ENCODE peak calls at places on chromosomes 6 and 20, in five cellular contexts. E is colonic mucosa, Q is cardiac fibroblast, G is AG09319, O is AG04449. Z is an unnamed sample.

GRCh38 chr6:139732451-139732850 is 358.0 kb upstream of the CITED2 start:
- DNase-seq in E (peak), Q (peak), G (no peak), O (no peak), Z (no peak)

GRCh38 chr6:2695464-2696095 is 55.1 kb downstream of the MYLK4 start:
- DNase-seq in E (no peak), Q (peak), G (no peak), O (no peak), Z (no peak)

GRCh38 chr20:38874460-38875169 is 51.6 kb upstream of the FAM83D start:
- DNase-seq in E (peak), Q (no peak), G (no peak), O (no peak), Z (no peak)

GRCh38 chr20:49699200-49699992 is 14.3 kb downstream of the B4GALT5 start:
- DNase-seq in E (no peak), Q (peak), G (no peak), O (no peak), Z (no peak)

GRCh38 chr6:108557494-108558371 is 3.0 kb upstream of the FOXO3 start:
- DNase-seq in E (peak), Q (peak), G (no peak), O (no peak), Z (peak)

GRCh38 chr6:91436448-91436847 is 849.6 kb upstream of the MAP3K7 start:
- DNase-seq in E (no peak), Q (no peak), G (no peak), O (no peak), Z (no peak)

GRCh38 chr20:34637245-34638185 is 39.4 kb downstream of the PIGU start:
- DNase-seq in E (no peak), Q (peak), G (peak), O (peak), Z (no peak)

GRCh38 chr6:40476673-40477072 is 110.5 kb downstream of the LRFN2 start:
- DNase-seq in E (no peak), Q (no peak), G (no peak), O (no peak), Z (no peak)

GRCh38 chr6:39700362-39700761 is 24.8 kb downstream of the KIF6 start:
- DNase-seq in E (no peak), Q (no peak), G (no peak), O (no peak), Z (no peak)

GRCh38 chr6:137909533-137909932 is 42.5 kb downstream of the TNFAIP3 start:
- DNase-seq in E (no peak), Q (no peak), G (no peak), O (no peak), Z (no peak)

GRCh38 chr6:140572867-140573266 is 1198.4 kb upstream of the CITED2 start:
- DNase-seq in E (no peak), Q (no peak), G (no peak), O (no peak), Z (no peak)

GRCh38 chr6:144758602-144759001 is 473.5 kb downstream of the UTRN start:
- DNase-seq in E (no peak), Q (peak), G (no peak), O (no peak), Z (no peak)

GRCh38 chr20:60470366-60470765 is 512.1 kb downstream of the CDH26 start:
- DNase-seq in E (no peak), Q (no peak), G (no peak), O (no peak), Z (no peak)

GRCh38 chr6:22325481-22325880 is 28.6 kb upstream of the PRL start:
- DNase-seq in E (no peak), Q (no peak), G (no peak), O (no peak), Z (no peak)

GRCh38 chr6:143962644-143962929 is 45.5 kb downstream of the PLAGL1 start:
- DNase-seq in E (no peak), Q (peak), G (peak), O (peak), Z (no peak)

GRCh38 chr6:21354805-21355238 is 238.7 kb upstream of the SOX4 start:
- DNase-seq in E (peak), Q (no peak), G (no peak), O (no peak), Z (no peak)

GRCh38 chr6:31272431-31272830 is 539 bp upstream of the HLA-C start:
- DNase-seq in E (peak), Q (peak), G (no peak), O (no peak), Z (no peak)

GRCh38 chr20:45998761-45999160 is 9.9 kb upstream of the MMP9 start:
- DNase-seq in E (no peak), Q (no peak), G (no peak), O (no peak), Z (no peak)

GRCh38 chr6:156061465-156061864 is 605.8 kb upstream of the NOX3 start:
- DNase-seq in E (no peak), Q (no peak), G (no peak), O (no peak), Z (no peak)

GRCh38 chr20:32110173-32110704 is 725 bp downstream of the TM9SF4 start:
- DNase-seq in E (peak), Q (no peak), G (no peak), O (no peak), Z (no peak)

GRCh38 chr6:106525885-106526280 is 103.4 kb downstream of the RTN4IP1 start:
- DNase-seq in E (no peak), Q (no peak), G (no peak), O (no peak), Z (no peak)

GRCh38 chr6:38248500-38249234 is 391.1 kb downstream of the BTBD9 start:
- DNase-seq in E (no peak), Q (peak), G (no peak), O (no peak), Z (no peak)

GRCh38 chr6:99151634-99152344 is 197.7 kb downstream of the FAXC start:
- DNase-seq in E (peak), Q (peak), G (no peak), O (no peak), Z (no peak)

GRCh38 chr6:84871925-84872324 is 107.5 kb upstream of the TBX18 start:
- DNase-seq in E (no peak), Q (peak), G (no peak), O (no peak), Z (no peak)

GRCh38 chr6:89024456-89024855 is 56.1 kb upstream of the PNRC1 start:
- DNase-seq in E (no peak), Q (no peak), G (no peak), O (no peak), Z (no peak)

GRCh38 chr20:63873477-63873971 is 8.5 kb downstream of the TPD52L2 start:
- DNase-seq in E (no peak), Q (peak), G (no peak), O (no peak), Z (no peak)

GRCh38 chr6:14903176-14904088 is 342.4 kb upstream of the JARID2 start:
- DNase-seq in E (no peak), Q (no peak), G (no peak), O (no peak), Z (no peak)

GRCh38 chr20:15867017-15867416 is 706.2 kb downstream of the KIF16B start:
- DNase-seq in E (no peak), Q (no peak), G (no peak), O (no peak), Z (no peak)

GRCh38 chr6:144266091-144266649 is 19.0 kb upstream of the UTRN start:
- DNase-seq in E (peak), Q (peak), G (peak), O (no peak), Z (no peak)

GRCh38 chr6:145895802-145896201 is 68.4 kb downstream of the SHPRH start:
- DNase-seq in E (no peak), Q (peak), G (no peak), O (no peak), Z (no peak)

GRCh38 chr6:56526860-56527544 is 115.7 kb downstream of the DST start:
- DNase-seq in E (no peak), Q (no peak), G (no peak), O (no peak), Z (no peak)

DNA sequence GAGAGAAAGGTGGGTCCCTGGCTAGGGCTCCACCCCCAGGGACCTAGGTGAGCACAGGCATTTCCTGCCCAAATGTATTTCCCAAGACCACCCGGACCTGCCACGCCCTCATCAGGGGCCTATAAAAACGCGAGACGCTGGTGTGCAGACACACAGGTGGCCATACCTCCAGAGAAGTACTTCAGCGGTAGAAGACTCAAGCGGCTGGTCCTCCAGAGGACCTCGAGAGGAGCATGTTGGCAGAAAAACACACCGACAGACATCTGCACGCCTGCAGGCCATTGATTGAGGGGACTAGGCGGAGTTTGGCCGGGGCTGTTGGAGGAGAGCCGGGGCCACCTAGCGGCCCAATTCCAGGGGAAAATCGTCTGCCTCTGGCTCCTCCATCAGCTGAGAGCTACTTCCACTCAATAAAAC is 695.8 kb upstream of the MMS22L start:
- DNase-seq in E (no peak), Q (no peak), G (no peak), O (no peak), Z (no peak)
- TF ChIP-seq CTCF in E (no peak), Q (no peak), G (no peak), O (no peak), Z (peak)

DNA sequence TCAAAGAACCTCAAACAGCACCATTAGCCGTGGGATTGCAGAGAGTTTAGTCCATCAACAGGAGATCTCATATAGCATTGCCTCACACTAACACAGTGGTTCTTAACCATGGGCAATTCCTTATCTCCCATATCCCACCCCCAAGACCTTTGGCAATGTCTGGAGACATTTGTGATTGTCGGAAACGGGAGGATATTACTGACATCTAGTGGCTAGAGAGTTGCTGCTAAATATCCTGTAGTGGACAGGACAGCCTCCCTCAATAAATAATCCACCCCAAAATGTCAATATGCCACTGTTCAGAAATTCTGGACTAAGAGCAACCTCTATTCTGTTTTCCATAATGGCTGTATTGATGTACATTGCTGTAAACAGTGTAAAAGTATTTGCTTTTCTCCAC is 210.1 kb upstream of the CCN2 start:
- DNase-seq in E (no peak), Q (peak), G (peak), O (no peak), Z (no peak)
- TF ChIP-seq CTCF in E (peak), Q (peak), G (peak), O (peak), Z (peak)

DNA sequence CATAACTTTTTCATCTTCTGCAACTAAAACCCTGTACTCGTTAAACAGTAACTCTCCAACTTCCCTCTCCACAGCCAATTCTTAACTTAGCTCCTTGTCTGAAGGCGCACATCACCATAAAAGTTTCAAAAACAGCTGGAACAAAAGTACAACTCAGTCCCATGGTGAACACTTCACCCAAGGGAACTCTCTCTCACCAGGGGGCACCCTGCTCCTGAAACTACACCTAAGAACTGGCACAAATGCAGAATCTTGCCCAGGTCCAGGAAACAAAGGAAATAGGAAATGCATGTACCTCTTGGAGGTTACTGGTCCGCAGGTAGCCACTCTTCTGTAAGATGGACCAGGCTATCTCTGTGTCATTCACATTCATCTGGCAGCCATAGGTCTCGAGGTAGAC is 6.6 kb downstream of the CDK5RAP1 start:
- DNase-seq in E (no peak), Q (peak), G (no peak), O (no peak), Z (no peak)
- TF ChIP-seq CTCF in E (no peak), Q (no peak), G (no peak), O (no peak), Z (no peak)

GRCh38 chr6:122890250-122890649 is 101.2 kb downstream of the SMPDL3A start:
- DNase-seq in E (no peak), Q (no peak), G (no peak), O (no peak), Z (no peak)

GRCh38 chr6:122886475-122886874 is 97.4 kb downstream of the SMPDL3A start:
- DNase-seq in E (no peak), Q (no peak), G (no peak), O (no peak), Z (no peak)

DNA sequence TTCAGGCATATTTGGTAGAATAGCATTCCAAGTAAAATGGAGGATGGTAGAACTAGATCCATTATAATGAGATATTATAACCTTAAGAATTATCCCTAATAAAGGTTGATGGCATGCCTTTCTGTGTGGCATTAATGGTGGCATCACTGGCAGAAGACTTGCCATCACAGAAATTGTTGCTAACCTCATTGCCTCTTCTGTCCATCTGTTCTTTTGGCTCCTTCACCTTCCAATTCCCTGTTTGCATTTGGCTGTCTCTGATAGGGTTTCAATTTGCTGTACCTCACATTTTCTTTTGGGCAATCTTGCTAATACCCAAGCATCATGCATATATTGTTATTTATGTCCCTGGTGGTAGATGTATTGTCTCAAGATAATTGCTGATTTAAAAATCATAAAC is 98.9 kb downstream of the SMPDL3A start:
- DNase-seq in E (no peak), Q (no peak), G (no peak), O (no peak), Z (no peak)
- TF ChIP-seq CTCF in E (no peak), Q (no peak), G (no peak), O (no peak), Z (no peak)

DNA sequence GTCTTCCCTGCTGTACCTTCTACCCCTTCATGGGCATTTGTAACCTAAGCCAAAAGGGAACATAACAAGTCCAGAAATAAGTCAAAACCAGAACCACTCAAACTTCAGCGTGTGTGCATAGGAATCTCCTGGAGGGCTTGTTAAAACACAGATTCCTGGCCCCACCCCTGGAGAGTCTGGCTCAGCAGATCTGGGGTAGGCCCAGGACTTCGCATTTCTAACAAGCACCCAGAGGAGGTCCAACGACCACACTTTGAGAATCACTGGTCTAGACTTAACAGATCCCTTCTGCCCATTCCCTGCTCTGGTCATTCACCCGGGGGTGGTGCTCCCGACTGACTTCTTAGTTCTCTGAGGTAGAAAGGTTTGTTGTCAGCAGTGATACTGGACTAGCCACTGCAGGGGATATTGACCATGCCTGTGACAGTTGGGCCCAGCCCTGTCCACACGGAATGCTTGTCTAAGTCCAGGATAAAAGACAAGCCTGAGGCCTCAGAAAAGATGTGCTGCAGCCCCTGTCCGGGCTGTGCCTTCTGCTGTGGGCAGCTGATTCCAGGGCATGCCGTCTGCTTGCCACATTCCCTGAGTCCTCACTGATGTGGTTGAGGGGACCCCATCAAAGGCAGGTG is 68.6 kb downstream of the SYNJ2 start:
- DNase-seq in E (no peak), Q (no peak), G (no peak), O (no peak), Z (no peak)
- TF ChIP-seq CTCF in E (no peak), Q (no peak), G (no peak), O (no peak), Z (no peak)

GRCh38 chr6:113513086-113513485 is 344.1 kb upstream of the MARCKS start:
- DNase-seq in E (no peak), Q (no peak), G (no peak), O (no peak), Z (no peak)
- TF ChIP-seq CTCF in E (no peak), Q (no peak), G (no peak), O (no peak), Z (no peak)

DNA sequence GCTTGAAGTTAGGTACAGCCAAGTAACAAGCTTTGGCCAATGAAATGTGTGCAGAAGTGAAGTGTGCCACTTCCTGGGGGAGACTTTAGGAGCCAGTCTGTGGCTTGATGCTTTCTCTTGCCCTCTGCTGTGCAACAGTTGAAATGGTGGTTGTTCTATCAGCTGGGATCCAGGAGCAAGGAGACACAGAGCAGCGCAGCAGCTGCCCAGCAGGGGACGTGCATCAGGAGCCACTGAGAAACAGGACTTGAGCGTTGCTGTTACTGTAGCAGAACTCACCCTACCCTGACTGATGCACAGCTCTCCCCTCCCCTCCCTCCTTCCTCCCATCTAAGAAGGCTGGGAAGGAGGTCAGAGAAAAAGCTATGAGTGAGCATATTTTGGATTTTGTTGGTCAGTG is 18.9 kb upstream of the CCN5 start:
- DNase-seq in E (no peak), Q (no peak), G (no peak), O (no peak), Z (no peak)
- TF ChIP-seq CTCF in E (no peak), Q (peak), G (no peak), O (peak), Z (no peak)

Z was measured in osteocyte.